ENCODE peak calls at places on chromosomes 16 and 17, in five cellular contexts. Y, F, M, O and I are unnamed samples.

GRCh38 chr17:41894791-41895331 is 23.9 kb downstream of the ACLY start:
- DNase-seq in F (no peak), M (no peak), O (no peak), Y (no peak), I (no peak)

GRCh38 chr17:58352843-58353719 is 1.1 kb upstream of the SUPT4H1 start:
- DNase-seq in M (no peak), F (no peak), O (no peak), Y (no peak), I (no peak)

GRCh38 chr17:49980703-49981197 is 11.8 kb downstream of the DLX4 start:
- DNase-seq in M (no peak), O (no peak), Y (no peak), F (peak), I (no peak)

GRCh38 chr17:21278304-21279197 is 6.0 kb upstream of the MAP2K3 start:
- DNase-seq in M (no peak), O (no peak), Y (no peak), F (no peak), I (no peak)

GRCh38 chr16:26911436-26911835 is 155.3 kb upstream of the C16orf82 start:
- DNase-seq in M (no peak), F (no peak), Y (no peak), O (no peak), I (no peak)

GRCh38 chr16:57231821-57232350 is 13.2 kb upstream of the ARL2BP start:
- DNase-seq in F (no peak), O (no peak), Y (no peak), M (no peak), I (no peak)

GRCh38 chr17:82315703-82316358 is 1.6 kb downstream of the CD7 start:
- DNase-seq in F (no peak), Y (no peak), M (no peak), O (no peak), I (no peak)

GRCh38 chr17:3944485-3945388 is 19.5 kb downstream of the ATP2A3 start:
- DNase-seq in F (peak), O (no peak), M (no peak), Y (peak), I (no peak)

DNA sequence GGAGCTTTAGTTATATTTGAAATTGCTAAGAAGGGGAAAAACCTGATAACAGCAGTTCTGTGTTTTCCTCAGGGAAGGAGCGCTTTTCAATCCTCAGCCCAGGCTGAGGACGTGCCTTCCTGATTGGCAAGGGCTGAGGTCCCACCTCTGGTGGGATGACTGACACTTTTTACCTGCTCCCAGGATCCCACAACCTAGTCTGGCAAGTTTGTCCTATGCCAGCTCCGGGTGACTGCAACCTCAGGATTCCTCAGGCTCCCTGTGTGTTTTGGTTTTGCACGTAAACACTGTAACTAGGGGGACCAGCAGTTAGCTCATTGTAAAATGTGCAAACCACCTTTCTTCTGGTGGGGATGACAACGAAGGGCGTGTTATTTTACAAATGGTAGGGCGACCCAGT is 7.5 kb downstream of the MARCHF10 start:
- DNase-seq in F (no peak), O (no peak), Y (no peak), M (no peak), I (no peak)
- TF ChIP-seq EP300 in F (no peak), O (no peak), Y (no peak), M (no peak), I (no peak)

GRCh38 chr17:59678946-59679345 is 28.3 kb downstream of the PTRH2 start:
- DNase-seq in Y (no peak), M (no peak), O (no peak), F (no peak), I (no peak)

GRCh38 chr17:59680314-59680713 is 26.9 kb downstream of the PTRH2 start:
- DNase-seq in O (no peak), Y (no peak), M (no peak), F (no peak), I (no peak)

GRCh38 chr17:59671386-59671785 is 35.8 kb downstream of the PTRH2 start:
- DNase-seq in M (no peak), F (no peak), O (no peak), Y (no peak), I (no peak)

GRCh38 chr17:59669944-59670343 is 37.3 kb downstream of the PTRH2 start:
- DNase-seq in Y (no peak), F (no peak), O (no peak), M (no peak), I (no peak)

DNA sequence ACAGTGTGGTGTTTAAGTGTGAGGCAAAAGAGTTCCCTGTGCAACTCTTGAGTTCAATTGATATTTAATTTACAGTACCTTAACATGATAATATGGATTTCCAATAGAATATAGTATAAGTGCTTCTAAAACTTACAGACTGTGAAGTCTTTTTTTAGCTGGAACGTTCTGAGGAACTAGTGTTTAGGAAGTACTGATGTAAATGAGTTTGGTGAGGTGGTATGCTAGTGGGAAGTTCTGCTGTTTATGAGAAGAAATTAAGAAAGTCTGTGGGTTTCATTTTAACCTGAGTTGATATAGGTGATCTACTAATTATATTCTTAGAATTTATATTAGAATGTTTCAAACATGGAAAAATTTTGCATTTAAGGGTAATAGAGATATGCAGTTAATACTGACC is 32.0 kb downstream of the PTRH2 start:
- DNase-seq in M (no peak), O (no peak), Y (no peak), F (no peak), I (no peak)
- TF ChIP-seq CEBPB in M (no peak), O (no peak), Y (no peak), F (no peak), I (no peak)

GRCh38 chr16:70750893-70751467 is 50.0 kb downstream of the VAC14 start:
- DNase-seq in M (no peak), O (no peak), Y (no peak), F (no peak), I (no peak)
- TF ChIP-seq EP300 in M (no peak), O (no peak), Y (no peak), F (no peak), I (no peak)

GRCh38 chr16:86946396-86946795 is 368.0 kb downstream of the FOXL1 start:
- DNase-seq in Y (no peak), F (peak), M (peak), O (peak), I (no peak)
- TF ChIP-seq CEBPB in Y (no peak), F (no peak), M (no peak), O (no peak), I (no peak)

GRCh38 chr17:64186171-64187092 is 56.5 kb upstream of the ERN1 start:
- DNase-seq in F (no peak), O (no peak), Y (no peak), M (no peak), I (no peak)
- TF ChIP-seq EP300 in F (no peak), O (no peak), Y (no peak), M (no peak), I (no peak)

GRCh38 chr17:77286641-77287431 is 146.1 kb downstream of the SEC14L1 start:
- DNase-seq in Y (no peak), O (peak), F (no peak), M (peak), I (no peak)

GRCh38 chr17:77285594-77286390 is 145.0 kb downstream of the SEC14L1 start:
- DNase-seq in Y (no peak), O (peak), F (no peak), M (peak), I (no peak)

GRCh38 chr17:77286391-77286640 is 145.5 kb downstream of the SEC14L1 start:
- DNase-seq in Y (no peak), O (no peak), M (no peak), F (no peak), I (no peak)

GRCh38 chr17:77288115-77288619 is 147.4 kb downstream of the SEC14L1 start:
- DNase-seq in O (no peak), M (no peak), Y (no peak), F (no peak), I (no peak)

DNA sequence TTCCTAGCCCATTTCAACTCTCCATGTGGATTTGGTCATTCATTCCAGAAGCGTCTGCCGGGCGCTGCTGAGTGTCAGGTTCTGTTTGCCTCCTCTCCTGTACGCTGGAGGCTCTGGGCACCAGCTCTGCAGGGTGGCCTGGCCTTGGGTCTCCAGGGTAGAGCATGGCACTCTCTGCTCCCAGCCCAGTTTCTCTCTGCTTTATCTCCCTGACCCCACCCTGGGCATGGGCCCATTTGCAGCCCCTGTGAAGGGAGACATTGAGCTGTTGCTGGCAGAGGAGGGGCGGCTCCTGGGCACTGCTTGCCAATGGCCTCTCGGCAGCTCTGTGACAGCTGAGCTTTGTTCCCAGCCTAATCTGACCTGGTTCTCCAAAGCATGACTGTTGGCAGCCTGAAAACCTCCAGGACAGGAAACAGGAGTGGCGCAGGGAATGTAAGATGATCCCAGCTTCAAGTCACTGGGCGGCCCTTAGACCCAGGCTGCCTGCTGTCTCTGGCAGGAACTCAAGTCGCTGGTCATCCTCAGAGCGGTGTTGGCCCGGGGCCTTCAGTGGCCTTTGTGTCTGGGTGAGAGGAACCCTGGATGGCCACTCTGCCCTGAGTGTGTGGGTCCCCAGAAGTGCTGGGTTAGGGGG is 146.8 kb downstream of the SEC14L1 start:
- DNase-seq in F (no peak), O (peak), Y (no peak), M (peak), I (no peak)
- TF ChIP-seq CEBPB in F (no peak), O (no peak), Y (no peak), M (no peak), I (no peak)

GRCh38 chr16:15672514-15673167 is 22.6 kb downstream of the NDE1 start:
- DNase-seq in O (peak), F (no peak), Y (no peak), M (peak), I (no peak)
- TF ChIP-seq EP300 in O (peak), F (no peak), Y (no peak), M (peak), I (no peak)

DNA sequence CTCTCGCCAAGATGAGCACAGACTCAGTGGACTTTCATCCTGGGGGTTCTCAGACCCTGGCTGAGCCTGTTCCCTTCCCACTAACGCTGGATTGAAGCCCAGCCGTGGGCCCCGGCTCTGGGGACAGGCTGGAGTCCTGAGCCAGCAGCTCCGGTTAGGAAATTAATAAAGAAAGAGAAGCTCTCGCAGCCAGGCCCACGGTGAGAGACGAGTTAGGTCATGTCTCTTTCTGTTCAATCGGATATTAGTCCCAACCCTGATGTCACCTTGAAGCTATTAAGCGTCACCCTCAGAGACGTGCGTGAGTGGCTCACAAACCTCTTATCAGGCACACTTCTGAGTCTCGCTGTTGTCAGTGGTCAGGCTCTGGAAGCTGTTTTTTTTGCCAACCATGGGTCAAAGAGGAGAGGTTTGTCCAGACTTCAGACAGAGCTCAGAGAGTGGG is 27.0 kb downstream of the MEOX1 start:
- DNase-seq in Y (no peak), F (no peak), O (peak), M (no peak), I (no peak)
- TF ChIP-seq CEBPB in Y (no peak), F (no peak), O (no peak), M (no peak), I (no peak)

GRCh38 chr16:24700549-24701392 is 28.7 kb upstream of the TNRC6A start:
- DNase-seq in M (peak), O (peak), Y (peak), F (peak), I (no peak)
- TF ChIP-seq EP300 in M (peak), O (no peak), Y (no peak), F (no peak), I (no peak)